ENCODE peak calls at places on chromosomes 6 and 20, in five cellular contexts. B, C, F, P and H are unnamed samples.

GRCh38 chr6:154249499-154250298 is 106.9 kb downstream of the IPCEF1 start:
- DNase-seq in B (no peak), C (peak; percentile 90), F (no peak), P (no peak), H (no peak)

GRCh38 chr20:46206025-46206424 is 87.9 kb downstream of the CD40 start:
- DNase-seq in B (peak; percentile 47), C (peak; percentile 39), F (peak; percentile 27), P (no peak), H (no peak)

GRCh38 chr20:63418617-63419016 is 53.8 kb downstream of the KCNQ2 start:
- DNase-seq in B (no peak), C (no peak), F (no peak), P (no peak), H (no peak)

GRCh38 chr20:10720550-10720949 is 46.8 kb upstream of the JAG1 start:
- DNase-seq in B (no peak), C (no peak), F (no peak), P (no peak), H (no peak)

GRCh38 chr20:33437141-33437911 is 6.2 kb downstream of the SNTA1 start:
- DNase-seq in B (no peak), C (no peak), F (peak; percentile 25), P (peak; percentile 77), H (peak; percentile 75)

GRCh38 chr20:3158968-3159431 is 665 bp downstream of the FASTKD5 start:
- DNase-seq in B (peak; percentile 24), C (peak; percentile 43), F (no peak), P (no peak), H (no peak)

GRCh38 chr20:49915380-49916145 is at the start of gene SPATA2:
- DNase-seq in B (peak; percentile 99), C (peak; percentile 97), F (peak; percentile 92), P (peak; percentile 92), H (peak; percentile 95)

GRCh38 chr6:52305385-52305784 is 20.8 kb upstream of the MCM3 start:
- DNase-seq in B (no peak), C (no peak), F (no peak), P (no peak), H (no peak)

GRCh38 chr20:33675127-33675954 is 1.1 kb upstream of the NECAB3 start:
- DNase-seq in B (no peak), C (no peak), F (no peak), P (no peak), H (no peak)

GRCh38 chr20:59669451-59669850 is 65.1 kb downstream of the PHACTR3 start:
- DNase-seq in B (no peak), C (no peak), F (no peak), P (no peak), H (no peak)

GRCh38 chr6:45808917-45809316 is 206.7 kb downstream of the CLIC5 start:
- DNase-seq in B (no peak), C (peak; percentile 44), F (no peak), P (no peak), H (no peak)

GRCh38 chr20:48766205-48766604 is 61.6 kb downstream of the PREX1 start:
- DNase-seq in B (no peak), C (no peak), F (no peak), P (no peak), H (no peak)

GRCh38 chr20:53826597-53827291 is 233.1 kb upstream of the ZNF217 start:
- DNase-seq in B (no peak), C (peak; percentile 75), F (peak; percentile 9), P (no peak), H (no peak)

GRCh38 chr6:124743420-124743819 is 218.8 kb upstream of the RNF217 start:
- DNase-seq in B (peak; percentile 28), C (no peak), F (no peak), P (no peak), H (no peak)

GRCh38 chr20:33061626-33062025 is 7.9 kb downstream of the BPIFB3 start:
- DNase-seq in B (no peak), C (no peak), F (no peak), P (no peak), H (no peak)

GRCh38 chr6:138655828-138656227 is 117.7 kb upstream of the CCDC28A start:
- DNase-seq in B (no peak), C (no peak), F (no peak), P (no peak), H (no peak)

GRCh38 chr6:123849406-123849805 is 45.7 kb downstream of the NKAIN2 start:
- DNase-seq in B (no peak), C (no peak), F (no peak), P (peak; percentile 26), H (peak; percentile 55)

GRCh38 chr6:17705428-17705777 is 1.3 kb downstream of the NUP153 start:
- DNase-seq in B (peak; percentile 55), C (peak; percentile 69), F (no peak), P (no peak), H (no peak)

GRCh38 chr6:50815436-50816114 is 3.1 kb upstream of the TFAP2B start:
- DNase-seq in B (peak; percentile 26), C (no peak), F (no peak), P (no peak), H (no peak)

GRCh38 chr6:3849681-3850450 is 693 bp downstream of the FAM50B start:
- DNase-seq in B (no peak), C (peak; percentile 5), F (no peak), P (no peak), H (no peak)

GRCh38 chr20:3515379-3516175 is 44.8 kb downstream of the ATRN start:
- DNase-seq in B (no peak), C (no peak), F (no peak), P (no peak), H (no peak)

GRCh38 chr6:97136644-97137358 is 146.2 kb downstream of the MMS22L start:
- DNase-seq in B (no peak), C (peak; percentile 23), F (no peak), P (no peak), H (no peak)